ENCODE peak calls at places on chromosomes 16 and 17, in four cellular contexts. M is K562, H is GM12878, X is GM23338. N is an unnamed sample.
A peak's percentile ranks its signal among the peaks of the same experiment; 100 is the strongest.

GRCh38 chr16:88772871-88773811 is 11.9 kb downstream of the PIEZO1 start:
- DNase-seq in M (peak; percentile 59), H (no peak), X (no peak), N (no peak)

GRCh38 chr17:4679652-4680051 is 24.3 kb downstream of the PELP1 start:
- DNase-seq in M (no peak), H (no peak), X (no peak), N (no peak)

GRCh38 chr17:43906951-43907424 is 348 bp downstream of the MPP2 start:
- DNase-seq in M (no peak), H (no peak), X (no peak), N (no peak)

GRCh38 chr17:1714488-1714979 is 4.4 kb upstream of the TLCD2 start:
- DNase-seq in M (peak; percentile 59), H (no peak), X (peak; percentile 99), N (no peak)

GRCh38 chr17:8300629-8301242 is 5.5 kb upstream of the SLC25A35 start:
- DNase-seq in M (peak; percentile 63), H (peak; percentile 31), X (peak; percentile 90), N (no peak)

GRCh38 chr16:47638175-47638574 is 177.0 kb downstream of the PHKB start:
- DNase-seq in M (no peak), H (no peak), X (no peak), N (no peak)

GRCh38 chr17:43171761-43172487 is 910 bp downstream of the NBR1 start:
- DNase-seq in M (no peak), H (no peak), X (peak; percentile 34), N (peak; percentile 52)

GRCh38 chr17:27861979-27862378 is 31.2 kb downstream of the LYRM9 start:
- DNase-seq in M (no peak), H (no peak), X (no peak), N (no peak)

GRCh38 chr16:89863741-89864391 is 9.5 kb upstream of the TCF25 start:
- DNase-seq in M (no peak), H (peak; percentile 69), X (no peak), N (no peak)

GRCh38 chr16:337975-338575 is 14.4 kb downstream of the AXIN1 start:
- DNase-seq in M (no peak), H (no peak), X (no peak), N (no peak)

GRCh38 chr16:3472878-3473595 is 22.3 kb downstream of the C16orf90 start:
- DNase-seq in M (no peak), H (no peak), X (no peak), N (no peak)

GRCh38 chr16:27205436-27206065 is 2.2 kb downstream of the KDM8 start:
- DNase-seq in M (no peak), H (no peak), X (no peak), N (no peak)

GRCh38 chr16:86025706-86026105 is 126.7 kb downstream of the IRF8 start:
- DNase-seq in M (no peak), H (no peak), X (no peak), N (no peak)

GRCh38 chr17:13273744-13274295 is 256.0 kb upstream of the ELAC2 start:
- DNase-seq in M (no peak), H (no peak), X (no peak), N (no peak)

GRCh38 chr17:29133146-29133713 is 47.0 kb downstream of the MYO18A start:
- DNase-seq in M (peak; percentile 56), H (no peak), X (peak; percentile 41), N (no peak)

DNA sequence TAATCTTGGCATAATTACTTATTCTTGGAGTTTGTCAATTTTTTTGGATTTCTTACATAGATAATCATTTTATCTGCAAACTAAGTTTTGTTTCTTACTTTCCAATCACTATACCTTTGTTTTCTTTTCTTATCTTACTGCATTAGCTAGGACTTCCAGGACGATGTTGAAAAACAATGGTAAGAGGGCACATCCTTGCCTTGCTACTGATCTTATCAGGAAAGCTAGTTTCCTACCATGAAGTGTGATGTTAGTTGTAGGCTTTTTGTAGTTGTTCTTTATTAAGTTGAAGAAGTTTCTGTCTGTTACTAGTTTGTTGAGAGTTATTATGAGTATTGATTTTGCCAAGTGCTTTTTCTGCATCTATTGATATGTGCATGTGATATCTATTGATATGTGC is 31.0 kb downstream of the CDH13 start:
- DNase-seq in M (no peak), H (no peak), X (no peak), N (no peak)
- H3K27ac ChIP-seq in M (no peak overlapping the region), H (no peak overlapping the region), X (no peak overlapping the region), N (peak overlapping the region; percentile 19)

GRCh38 chr16:4734063-4734729 is at the start of the genes ANKS3 and DNAAF8:
- DNase-seq in M (peak; percentile 98), H (peak; percentile 59), X (peak; percentile 99), N (peak; percentile 18)
- TF ChIP-seq POLR2AphosphoS5 in M (no peak), H (peak; percentile 55), X (peak; percentile 62), N (peak; percentile 60)

GRCh38 chr17:38578641-38579480 is 26.9 kb downstream of the SRCIN1 start:
- DNase-seq in M (no peak), H (no peak), X (no peak), N (no peak)
- TF ChIP-seq EZH2 in M (no peak), H (no peak), X (no peak), N (no peak)

DNA sequence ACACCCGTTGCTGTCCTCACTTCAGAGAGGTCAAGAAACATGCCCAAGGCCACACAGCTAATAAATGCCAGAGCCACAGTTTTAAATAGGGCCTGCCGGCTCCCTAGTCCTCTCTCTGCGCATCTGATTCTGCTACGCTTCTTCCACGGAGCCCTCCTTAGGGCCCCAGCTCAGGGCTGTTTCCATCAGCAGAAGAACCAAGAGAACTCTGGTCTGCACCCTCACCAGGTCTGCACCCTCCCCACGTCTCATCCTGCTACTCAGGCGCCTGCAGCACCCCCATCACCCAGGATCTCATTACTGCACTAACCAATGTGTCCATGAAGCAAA is 79.5 kb upstream of the NKD1 start:
- DNase-seq in M (no peak), H (no peak), X (no peak), N (no peak)
- H3K27ac ChIP-seq in M (no peak overlapping the region), H (no peak overlapping the region), X (no peak overlapping the region), N (no peak overlapping the region)

DNA sequence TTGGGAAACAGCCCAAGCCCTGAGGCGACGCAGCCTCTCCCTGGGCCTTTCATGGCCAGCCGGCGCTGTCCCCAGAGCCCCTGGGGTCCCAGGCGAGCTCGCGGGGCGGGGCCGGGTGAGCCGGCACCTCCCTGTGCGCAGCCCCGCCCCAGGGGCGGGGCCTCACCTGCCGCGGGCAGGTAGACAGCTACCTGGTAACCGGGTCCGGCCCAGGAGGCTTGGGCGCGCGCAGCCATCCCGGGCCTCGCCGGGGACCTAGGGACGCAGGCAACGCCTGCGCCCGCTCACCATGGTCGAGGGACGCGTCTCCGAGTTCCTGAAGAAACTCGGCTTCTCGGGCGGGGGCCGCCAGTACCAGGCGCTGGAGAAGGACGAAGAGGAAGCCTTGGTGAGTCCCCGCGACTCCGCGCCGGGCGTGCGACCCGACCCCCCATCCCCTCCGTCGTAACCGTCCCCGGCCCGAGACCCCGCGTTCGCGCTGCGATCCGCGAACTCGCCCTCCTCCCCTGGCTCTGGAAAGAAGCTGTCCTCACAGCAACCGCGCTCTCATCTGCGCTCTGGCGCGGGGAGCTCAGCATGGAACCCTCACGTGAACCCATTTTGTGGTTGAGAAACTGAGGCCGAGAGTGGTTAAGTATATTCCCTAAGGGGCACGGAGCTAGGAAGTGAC is at the start of gene ATP2C2:
- DNase-seq in M (peak; percentile 36), H (no peak), X (peak; percentile 93), N (no peak)
- TF ChIP-seq POLR2AphosphoS5 in M (no peak), H (no peak), X (peak; percentile 66), N (no peak)

N was measured in SK-N-MC.